ENCODE peak calls at places on chromosome 11, in ten cellular contexts. One of them, this sample, is unnamed. For H3K36me3, the result is how much of the 10 kb centered on the place peaks cover.

GRCh38 chr11:110435780-110436717 is 6.3 kb downstream of the FDX1 start:
- DNase-seq in astrocyte: peak
- DNase-seq in body of pancreas: no peak
- DNase-seq in PC-9: no peak
- DNase-seq in heart left ventricle: no peak
- DNase-seq in stomach: no peak
- DNase-seq in left ventricle myocardium inferior: no peak
- DNase-seq in GM06990: no peak
- DNase-seq in neuronal stem cell: no peak
- DNase-seq in psoas muscle: no peak
- DNase-seq in this sample: no peak

GRCh38 chr11:66317322-66317765 is 500 bp upstream of the CD248 start:
- DNase-seq in PC-9: no peak
- DNase-seq in psoas muscle: peak
- DNase-seq in GM06990: no peak
- DNase-seq in left ventricle myocardium inferior: peak
- DNase-seq in astrocyte: no peak
- DNase-seq in heart left ventricle: peak
- DNase-seq in neuronal stem cell: no peak
- DNase-seq in stomach: no peak
- DNase-seq in body of pancreas: no peak
- DNase-seq in this sample: peak

GRCh38 chr11:19244084-19244483 is 3.3 kb upstream of the E2F8 start:
- DNase-seq in heart left ventricle: no peak
- DNase-seq in body of pancreas: peak
- DNase-seq in GM06990: no peak
- DNase-seq in PC-9: peak
- DNase-seq in stomach: peak
- DNase-seq in left ventricle myocardium inferior: no peak
- DNase-seq in psoas muscle: no peak
- DNase-seq in neuronal stem cell: no peak
- DNase-seq in astrocyte: no peak
- DNase-seq in this sample: no peak

GRCh38 chr11:420054-420910 is 5.5 kb upstream of the SIGIRR start:
- DNase-seq in neuronal stem cell: no peak
- DNase-seq in GM06990: no peak
- DNase-seq in PC-9: no peak
- DNase-seq in heart left ventricle: peak
- DNase-seq in left ventricle myocardium inferior: no peak
- DNase-seq in body of pancreas: no peak
- DNase-seq in stomach: no peak
- DNase-seq in psoas muscle: peak
- DNase-seq in astrocyte: no peak
- DNase-seq in this sample: no peak

GRCh38 chr11:22467248-22467647 is 129.1 kb downstream of the SLC17A6 start:
- DNase-seq in PC-9: no peak
- DNase-seq in left ventricle myocardium inferior: no peak
- DNase-seq in stomach: no peak
- DNase-seq in heart left ventricle: no peak
- DNase-seq in neuronal stem cell: no peak
- DNase-seq in astrocyte: no peak
- DNase-seq in GM06990: no peak
- DNase-seq in body of pancreas: no peak
- DNase-seq in psoas muscle: no peak
- DNase-seq in this sample: no peak

GRCh38 chr11:37026326-37026725 is 428.3 kb upstream of the RAG2 start:
- DNase-seq in astrocyte: no peak
- DNase-seq in body of pancreas: no peak
- DNase-seq in neuronal stem cell: no peak
- DNase-seq in GM06990: no peak
- DNase-seq in heart left ventricle: no peak
- DNase-seq in stomach: no peak
- DNase-seq in PC-9: no peak
- DNase-seq in left ventricle myocardium inferior: no peak
- DNase-seq in psoas muscle: no peak
- DNase-seq in this sample: no peak

GRCh38 chr11:118705796-118706545 is 26.5 kb upstream of the TREH start:
- DNase-seq in heart left ventricle: no peak
- DNase-seq in neuronal stem cell: no peak
- DNase-seq in PC-9: no peak
- DNase-seq in psoas muscle: no peak
- DNase-seq in left ventricle myocardium inferior: no peak
- DNase-seq in astrocyte: no peak
- DNase-seq in stomach: no peak
- DNase-seq in body of pancreas: no peak
- DNase-seq in GM06990: no peak
- DNase-seq in this sample: no peak

GRCh38 chr11:103608566-103608965 is 427.9 kb upstream of the DDI1 start:
- DNase-seq in stomach: no peak
- DNase-seq in astrocyte: peak
- DNase-seq in neuronal stem cell: no peak
- DNase-seq in psoas muscle: no peak
- DNase-seq in heart left ventricle: no peak
- DNase-seq in left ventricle myocardium inferior: no peak
- DNase-seq in PC-9: no peak
- DNase-seq in GM06990: no peak
- DNase-seq in body of pancreas: no peak
- DNase-seq in this sample: no peak

GRCh38 chr11:134666273-134667174 is 254.5 kb upstream of the B3GAT1 start:
- DNase-seq in left ventricle myocardium inferior: no peak
- DNase-seq in PC-9: no peak
- DNase-seq in astrocyte: no peak
- DNase-seq in body of pancreas: no peak
- DNase-seq in GM06990: no peak
- DNase-seq in heart left ventricle: no peak
- DNase-seq in neuronal stem cell: no peak
- DNase-seq in psoas muscle: no peak
- DNase-seq in stomach: peak
- DNase-seq in this sample: no peak

GRCh38 chr11:26626346-26626745 is 54.3 kb upstream of the MUC15 start:
- DNase-seq in astrocyte: no peak
- DNase-seq in GM06990: no peak
- DNase-seq in neuronal stem cell: no peak
- DNase-seq in body of pancreas: no peak
- DNase-seq in heart left ventricle: no peak
- DNase-seq in PC-9: no peak
- DNase-seq in left ventricle myocardium inferior: no peak
- DNase-seq in stomach: no peak
- DNase-seq in psoas muscle: no peak
- DNase-seq in this sample: no peak

GRCh38 chr11:70854891-70855556 is 397.4 kb downstream of the SHANK2 start:
- DNase-seq in neuronal stem cell: no peak
- DNase-seq in body of pancreas: peak
- DNase-seq in left ventricle myocardium inferior: no peak
- DNase-seq in heart left ventricle: no peak
- DNase-seq in GM06990: no peak
- DNase-seq in PC-9: no peak
- DNase-seq in stomach: no peak
- DNase-seq in psoas muscle: no peak
- DNase-seq in astrocyte: no peak
- DNase-seq in this sample: no peak

GRCh38 chr11:36512016-36512415 is 1.9 kb upstream of the TRAF6 start:
- DNase-seq in PC-9: no peak
- DNase-seq in body of pancreas: no peak
- DNase-seq in neuronal stem cell: no peak
- DNase-seq in astrocyte: no peak
- DNase-seq in heart left ventricle: no peak
- DNase-seq in GM06990: no peak
- DNase-seq in stomach: no peak
- DNase-seq in left ventricle myocardium inferior: no peak
- DNase-seq in psoas muscle: no peak
- DNase-seq in this sample: no peak

GRCh38 chr11:134557571-134558257 is 145.7 kb upstream of the B3GAT1 start:
- DNase-seq in stomach: no peak
- DNase-seq in heart left ventricle: no peak
- DNase-seq in psoas muscle: no peak
- DNase-seq in GM06990: no peak
- DNase-seq in left ventricle myocardium inferior: no peak
- DNase-seq in PC-9: no peak
- DNase-seq in astrocyte: no peak
- DNase-seq in body of pancreas: no peak
- DNase-seq in neuronal stem cell: no peak
- DNase-seq in this sample: no peak

GRCh38 chr11:115422013-115422697 is 82.1 kb downstream of the CADM1 start:
- DNase-seq in neuronal stem cell: no peak
- DNase-seq in stomach: no peak
- DNase-seq in left ventricle myocardium inferior: no peak
- DNase-seq in PC-9: no peak
- DNase-seq in astrocyte: no peak
- DNase-seq in GM06990: no peak
- DNase-seq in body of pancreas: no peak
- DNase-seq in psoas muscle: no peak
- DNase-seq in heart left ventricle: no peak
- DNase-seq in this sample: no peak

GRCh38 chr11:293293-293851 is 4.4 kb downstream of the PGGHG start:
- DNase-seq in heart left ventricle: peak
- DNase-seq in PC-9: no peak
- DNase-seq in stomach: no peak
- DNase-seq in left ventricle myocardium inferior: peak
- DNase-seq in astrocyte: no peak
- DNase-seq in GM06990: no peak
- DNase-seq in body of pancreas: no peak
- DNase-seq in psoas muscle: peak
- DNase-seq in neuronal stem cell: no peak
- DNase-seq in this sample: no peak

GRCh38 chr11:44637477-44637876 is 72.0 kb downstream of the CD82 start:
- DNase-seq in GM06990: no peak
- DNase-seq in body of pancreas: no peak
- DNase-seq in neuronal stem cell: no peak
- DNase-seq in PC-9: no peak
- DNase-seq in left ventricle myocardium inferior: no peak
- DNase-seq in astrocyte: no peak
- DNase-seq in stomach: no peak
- DNase-seq in psoas muscle: no peak
- DNase-seq in heart left ventricle: no peak
- DNase-seq in this sample: no peak

GRCh38 chr11:129375731-129376657 is at the start of gene BARX2:
- DNase-seq in PC-9: peak
- DNase-seq in neuronal stem cell: peak
- DNase-seq in stomach: peak
- DNase-seq in left ventricle myocardium inferior: peak
- DNase-seq in astrocyte: peak
- DNase-seq in body of pancreas: peak
- DNase-seq in psoas muscle: no peak
- DNase-seq in heart left ventricle: no peak
- DNase-seq in GM06990: peak
- DNase-seq in this sample: no peak

DNA sequence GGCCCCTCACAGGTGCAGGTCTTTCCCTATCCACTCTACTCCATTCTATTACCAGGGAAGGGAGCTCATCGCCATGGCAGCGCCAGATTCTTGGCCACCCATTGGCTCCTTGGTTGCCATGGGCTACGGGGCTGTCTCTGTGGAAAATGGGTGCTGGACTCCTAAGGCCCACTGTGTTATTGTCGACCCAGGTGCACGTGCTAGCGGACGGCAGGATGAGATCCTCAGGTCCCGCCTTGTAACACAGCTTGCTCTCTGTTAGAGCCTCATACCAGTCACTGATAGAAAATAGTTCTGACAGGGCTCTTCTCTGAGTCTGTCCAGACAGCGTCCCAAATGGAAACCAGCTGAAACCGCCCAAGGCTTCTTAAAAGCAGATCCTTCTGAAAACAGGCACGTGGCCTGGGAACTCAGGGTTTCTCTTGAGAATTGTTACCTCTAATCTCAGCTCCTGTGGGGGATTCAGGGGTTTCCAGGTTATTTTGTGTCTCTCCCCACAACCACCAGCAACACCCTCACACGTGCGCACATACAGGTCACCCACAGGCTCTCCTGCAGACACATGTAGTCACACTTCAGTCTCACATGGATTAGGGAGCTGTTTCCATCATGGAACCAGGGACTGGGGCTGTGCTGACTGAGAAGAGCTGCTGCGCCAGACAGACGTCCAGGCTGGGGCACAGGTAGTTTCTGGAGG is 1.5 kb downstream of the TUB start:
- DNase-seq in GM06990: no peak
- DNase-seq in neuronal stem cell: peak
- DNase-seq in psoas muscle: no peak
- DNase-seq in left ventricle myocardium inferior: no peak
- DNase-seq in astrocyte: no peak
- DNase-seq in stomach: no peak
- DNase-seq in PC-9: no peak
- DNase-seq in body of pancreas: no peak
- DNase-seq in heart left ventricle: no peak
- DNase-seq in this sample: no peak
- H3K36me3 ChIP-seq in GM06990: under half
- H3K36me3 ChIP-seq in neuronal stem cell: under half
- H3K36me3 ChIP-seq in psoas muscle: under half
- H3K36me3 ChIP-seq in left ventricle myocardium inferior: under half
- H3K36me3 ChIP-seq in astrocyte: under half
- H3K36me3 ChIP-seq in stomach: under half
- H3K36me3 ChIP-seq in PC-9: under half
- H3K36me3 ChIP-seq in body of pancreas: under half
- H3K36me3 ChIP-seq in heart left ventricle: under half
- H3K36me3 ChIP-seq in this sample: under half

DNA sequence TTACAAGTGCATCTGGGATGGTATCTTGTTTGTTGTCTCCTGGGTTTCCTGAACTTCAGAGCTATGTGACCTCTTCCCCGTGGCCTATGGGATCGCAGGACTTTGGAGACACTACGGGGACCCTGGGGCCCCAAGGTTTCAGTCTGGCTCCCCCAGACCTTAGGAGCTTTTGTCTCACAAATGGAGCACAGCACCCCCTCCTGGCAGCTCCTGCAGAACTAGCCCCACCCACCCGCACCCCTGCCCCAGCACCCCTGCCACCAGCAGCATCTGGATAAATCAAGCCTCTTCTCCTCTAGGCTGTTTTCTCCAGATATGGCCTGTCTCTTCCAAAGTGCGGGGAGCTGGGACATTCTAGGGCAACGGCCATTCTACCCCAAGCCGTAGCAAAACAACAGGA is 10.4 kb downstream of the RCOR2 start:
- DNase-seq in psoas muscle: no peak
- DNase-seq in stomach: peak
- DNase-seq in PC-9: no peak
- DNase-seq in body of pancreas: no peak
- DNase-seq in astrocyte: no peak
- DNase-seq in neuronal stem cell: no peak
- DNase-seq in GM06990: no peak
- DNase-seq in heart left ventricle: no peak
- DNase-seq in left ventricle myocardium inferior: no peak
- DNase-seq in this sample: peak
- H3K36me3 ChIP-seq in psoas muscle: half or more
- H3K36me3 ChIP-seq in stomach: half or more
- H3K36me3 ChIP-seq in PC-9: under half
- H3K36me3 ChIP-seq in body of pancreas: under half
- H3K36me3 ChIP-seq in astrocyte: under half
- H3K36me3 ChIP-seq in neuronal stem cell: half or more
- H3K36me3 ChIP-seq in GM06990: under half
- H3K36me3 ChIP-seq in heart left ventricle: under half
- H3K36me3 ChIP-seq in left ventricle myocardium inferior: half or more
- H3K36me3 ChIP-seq in this sample: under half

GRCh38 chr11:90332415-90332814 is 109.6 kb upstream of the CHORDC1 start:
- DNase-seq in psoas muscle: no peak
- DNase-seq in body of pancreas: no peak
- DNase-seq in astrocyte: no peak
- DNase-seq in GM06990: no peak
- DNase-seq in neuronal stem cell: no peak
- DNase-seq in stomach: no peak
- DNase-seq in heart left ventricle: no peak
- DNase-seq in left ventricle myocardium inferior: no peak
- DNase-seq in PC-9: no peak
- DNase-seq in this sample: no peak
- H3K36me3 ChIP-seq in psoas muscle: under half
- H3K36me3 ChIP-seq in body of pancreas: under half
- H3K36me3 ChIP-seq in astrocyte: under half
- H3K36me3 ChIP-seq in GM06990: under half
- H3K36me3 ChIP-seq in neuronal stem cell: under half
- H3K36me3 ChIP-seq in stomach: under half
- H3K36me3 ChIP-seq in heart left ventricle: under half
- H3K36me3 ChIP-seq in left ventricle myocardium inferior: under half
- H3K36me3 ChIP-seq in PC-9: under half
- H3K36me3 ChIP-seq in this sample: under half

GRCh38 chr11:117385471-117385870 is 57.8 kb downstream of the CEP164 start:
- DNase-seq in astrocyte: no peak
- DNase-seq in PC-9: no peak
- DNase-seq in left ventricle myocardium inferior: no peak
- DNase-seq in neuronal stem cell: no peak
- DNase-seq in GM06990: no peak
- DNase-seq in stomach: no peak
- DNase-seq in psoas muscle: no peak
- DNase-seq in body of pancreas: no peak
- DNase-seq in heart left ventricle: no peak
- DNase-seq in this sample: no peak
- H3K36me3 ChIP-seq in astrocyte: under half
- H3K36me3 ChIP-seq in PC-9: under half
- H3K36me3 ChIP-seq in left ventricle myocardium inferior: half or more
- H3K36me3 ChIP-seq in neuronal stem cell: half or more
- H3K36me3 ChIP-seq in GM06990: under half
- H3K36me3 ChIP-seq in stomach: half or more
- H3K36me3 ChIP-seq in psoas muscle: half or more
- H3K36me3 ChIP-seq in body of pancreas: under half
- H3K36me3 ChIP-seq in heart left ventricle: under half
- H3K36me3 ChIP-seq in this sample: under half